ENCODE peak calls at places on chromosomes 13 and 19, in eight cellular contexts. One of them, this sample, is unnamed. For H3K4me1, the result is how much of the 10 kb centered on the place peaks cover.

GRCh38 chr19:31459430-31459829 is 110.2 kb upstream of the TSHZ3 start:
- DNase-seq in left ventricle myocardium inferior: no peak
- DNase-seq in heart right ventricle: no peak
- DNase-seq in CD8-positive, alpha-beta memory T cell: no peak
- DNase-seq in DND-41: no peak
- DNase-seq in CD8-positive, alpha-beta T cell: no peak
- DNase-seq in PC-3: no peak
- DNase-seq in fibroblast of lung: no peak
- DNase-seq in this sample: no peak

GRCh38 chr13:45728759-45729158 is 26.6 kb downstream of the CBY2 start:
- DNase-seq in left ventricle myocardium inferior: no peak
- DNase-seq in heart right ventricle: no peak
- DNase-seq in CD8-positive, alpha-beta memory T cell: no peak
- DNase-seq in DND-41: peak
- DNase-seq in CD8-positive, alpha-beta T cell: no peak
- DNase-seq in PC-3: peak
- DNase-seq in fibroblast of lung: no peak
- DNase-seq in this sample: no peak

GRCh38 chr13:51177188-51177587 is 45.0 kb upstream of the FAM124A start:
- DNase-seq in left ventricle myocardium inferior: no peak
- DNase-seq in heart right ventricle: no peak
- DNase-seq in CD8-positive, alpha-beta memory T cell: no peak
- DNase-seq in DND-41: no peak
- DNase-seq in CD8-positive, alpha-beta T cell: no peak
- DNase-seq in PC-3: no peak
- DNase-seq in fibroblast of lung: no peak
- DNase-seq in this sample: no peak

GRCh38 chr13:112744306-112745021 is 54.6 kb downstream of the ATP11A start:
- DNase-seq in left ventricle myocardium inferior: no peak
- DNase-seq in heart right ventricle: no peak
- DNase-seq in CD8-positive, alpha-beta memory T cell: no peak
- DNase-seq in DND-41: no peak
- DNase-seq in CD8-positive, alpha-beta T cell: no peak
- DNase-seq in PC-3: no peak
- DNase-seq in fibroblast of lung: peak
- DNase-seq in this sample: no peak

GRCh38 chr13:44759222-44759721 is 183.1 kb upstream of the TSC22D1 start:
- DNase-seq in left ventricle myocardium inferior: no peak
- DNase-seq in heart right ventricle: no peak
- DNase-seq in CD8-positive, alpha-beta memory T cell: no peak
- DNase-seq in DND-41: no peak
- DNase-seq in CD8-positive, alpha-beta T cell: no peak
- DNase-seq in PC-3: no peak
- DNase-seq in fibroblast of lung: peak
- DNase-seq in this sample: no peak

GRCh38 chr19:41531438-41532311 is 44.3 kb upstream of the CEACAM21 start:
- DNase-seq in left ventricle myocardium inferior: peak
- DNase-seq in heart right ventricle: peak
- DNase-seq in CD8-positive, alpha-beta memory T cell: peak
- DNase-seq in DND-41: peak
- DNase-seq in CD8-positive, alpha-beta T cell: peak
- DNase-seq in PC-3: no peak
- DNase-seq in fibroblast of lung: peak
- DNase-seq in this sample: peak

GRCh38 chr13:31739226-31739625 is at the start of gene RXFP2:
- DNase-seq in left ventricle myocardium inferior: no peak
- DNase-seq in heart right ventricle: no peak
- DNase-seq in CD8-positive, alpha-beta memory T cell: no peak
- DNase-seq in DND-41: no peak
- DNase-seq in CD8-positive, alpha-beta T cell: no peak
- DNase-seq in PC-3: no peak
- DNase-seq in fibroblast of lung: no peak
- DNase-seq in this sample: no peak

GRCh38 chr13:108915634-108916497 is 286.5 kb downstream of the MYO16 start:
- DNase-seq in left ventricle myocardium inferior: peak
- DNase-seq in heart right ventricle: peak
- DNase-seq in CD8-positive, alpha-beta memory T cell: peak
- DNase-seq in DND-41: peak
- DNase-seq in CD8-positive, alpha-beta T cell: peak
- DNase-seq in PC-3: peak
- DNase-seq in fibroblast of lung: peak
- DNase-seq in this sample: peak

GRCh38 chr13:36000028-36000427 is 131.2 kb downstream of the DCLK1 start:
- DNase-seq in left ventricle myocardium inferior: no peak
- DNase-seq in heart right ventricle: no peak
- DNase-seq in CD8-positive, alpha-beta memory T cell: no peak
- DNase-seq in DND-41: no peak
- DNase-seq in CD8-positive, alpha-beta T cell: no peak
- DNase-seq in PC-3: no peak
- DNase-seq in fibroblast of lung: no peak
- DNase-seq in this sample: no peak

GRCh38 chr19:4802711-4803110 is 11.2 kb downstream of the FEM1A start:
- DNase-seq in left ventricle myocardium inferior: peak
- DNase-seq in heart right ventricle: peak
- DNase-seq in CD8-positive, alpha-beta memory T cell: no peak
- DNase-seq in DND-41: no peak
- DNase-seq in CD8-positive, alpha-beta T cell: no peak
- DNase-seq in PC-3: no peak
- DNase-seq in fibroblast of lung: no peak
- DNase-seq in this sample: peak

GRCh38 chr13:38346764-38347163 is 2.9 kb upstream of the UFM1 start:
- DNase-seq in left ventricle myocardium inferior: no peak
- DNase-seq in heart right ventricle: no peak
- DNase-seq in CD8-positive, alpha-beta memory T cell: no peak
- DNase-seq in DND-41: no peak
- DNase-seq in CD8-positive, alpha-beta T cell: no peak
- DNase-seq in PC-3: no peak
- DNase-seq in fibroblast of lung: no peak
- DNase-seq in this sample: no peak

GRCh38 chr19:52748336-52748950 is 13.6 kb upstream of the ZNF611 start:
- DNase-seq in left ventricle myocardium inferior: no peak
- DNase-seq in heart right ventricle: peak
- DNase-seq in CD8-positive, alpha-beta memory T cell: no peak
- DNase-seq in DND-41: no peak
- DNase-seq in CD8-positive, alpha-beta T cell: no peak
- DNase-seq in PC-3: peak
- DNase-seq in fibroblast of lung: peak
- DNase-seq in this sample: peak

GRCh38 chr19:42051166-42052115 is 18.6 kb downstream of the GRIK5 start:
- DNase-seq in left ventricle myocardium inferior: no peak
- DNase-seq in heart right ventricle: no peak
- DNase-seq in CD8-positive, alpha-beta memory T cell: no peak
- DNase-seq in DND-41: no peak
- DNase-seq in CD8-positive, alpha-beta T cell: no peak
- DNase-seq in PC-3: peak
- DNase-seq in fibroblast of lung: no peak
- DNase-seq in this sample: no peak

GRCh38 chr13:51218691-51219090 is 3.5 kb upstream of the FAM124A start:
- DNase-seq in left ventricle myocardium inferior: no peak
- DNase-seq in heart right ventricle: no peak
- DNase-seq in CD8-positive, alpha-beta memory T cell: no peak
- DNase-seq in DND-41: no peak
- DNase-seq in CD8-positive, alpha-beta T cell: no peak
- DNase-seq in PC-3: no peak
- DNase-seq in fibroblast of lung: no peak
- DNase-seq in this sample: no peak

GRCh38 chr19:6026390-6026897 is 48.5 kb upstream of the RANBP3 start:
- DNase-seq in left ventricle myocardium inferior: no peak
- DNase-seq in heart right ventricle: no peak
- DNase-seq in CD8-positive, alpha-beta memory T cell: no peak
- DNase-seq in DND-41: no peak
- DNase-seq in CD8-positive, alpha-beta T cell: no peak
- DNase-seq in PC-3: no peak
- DNase-seq in fibroblast of lung: no peak
- DNase-seq in this sample: peak

GRCh38 chr13:45297456-45298205 is 43.4 kb downstream of the TPT1 start:
- DNase-seq in left ventricle myocardium inferior: no peak
- DNase-seq in heart right ventricle: no peak
- DNase-seq in CD8-positive, alpha-beta memory T cell: no peak
- DNase-seq in DND-41: no peak
- DNase-seq in CD8-positive, alpha-beta T cell: peak
- DNase-seq in PC-3: no peak
- DNase-seq in fibroblast of lung: no peak
- DNase-seq in this sample: no peak

GRCh38 chr13:100493418-100493817 is 95.2 kb downstream of the GGACT start:
- DNase-seq in left ventricle myocardium inferior: no peak
- DNase-seq in heart right ventricle: no peak
- DNase-seq in CD8-positive, alpha-beta memory T cell: no peak
- DNase-seq in DND-41: no peak
- DNase-seq in CD8-positive, alpha-beta T cell: no peak
- DNase-seq in PC-3: no peak
- DNase-seq in fibroblast of lung: peak
- DNase-seq in this sample: no peak

GRCh38 chr19:11656535-11656934 is 59.3 kb downstream of the ZNF627 start:
- DNase-seq in left ventricle myocardium inferior: no peak
- DNase-seq in heart right ventricle: no peak
- DNase-seq in CD8-positive, alpha-beta memory T cell: no peak
- DNase-seq in DND-41: no peak
- DNase-seq in CD8-positive, alpha-beta T cell: no peak
- DNase-seq in PC-3: no peak
- DNase-seq in fibroblast of lung: no peak
- DNase-seq in this sample: no peak
- H3K4me1 ChIP-seq in left ventricle myocardium inferior: under half
- H3K4me1 ChIP-seq in heart right ventricle: under half
- H3K4me1 ChIP-seq in CD8-positive, alpha-beta memory T cell: under half
- H3K4me1 ChIP-seq in DND-41: under half
- H3K4me1 ChIP-seq in CD8-positive, alpha-beta T cell: under half
- H3K4me1 ChIP-seq in PC-3: under half
- H3K4me1 ChIP-seq in fibroblast of lung: under half
- H3K4me1 ChIP-seq in this sample: under half

GRCh38 chr19:38705197-38706019 is 38.9 kb downstream of the CAPN12 start:
- DNase-seq in left ventricle myocardium inferior: peak
- DNase-seq in heart right ventricle: no peak
- DNase-seq in CD8-positive, alpha-beta memory T cell: no peak
- DNase-seq in DND-41: no peak
- DNase-seq in CD8-positive, alpha-beta T cell: no peak
- DNase-seq in PC-3: no peak
- DNase-seq in fibroblast of lung: no peak
- DNase-seq in this sample: no peak

GRCh38 chr19:38704488-38705026 is 39.7 kb downstream of the CAPN12 start:
- DNase-seq in left ventricle myocardium inferior: no peak
- DNase-seq in heart right ventricle: no peak
- DNase-seq in CD8-positive, alpha-beta memory T cell: no peak
- DNase-seq in DND-41: no peak
- DNase-seq in CD8-positive, alpha-beta T cell: no peak
- DNase-seq in PC-3: no peak
- DNase-seq in fibroblast of lung: no peak
- DNase-seq in this sample: no peak

GRCh38 chr19:38702278-38702677 is 42.0 kb downstream of the CAPN12 start:
- DNase-seq in left ventricle myocardium inferior: no peak
- DNase-seq in heart right ventricle: no peak
- DNase-seq in CD8-positive, alpha-beta memory T cell: no peak
- DNase-seq in DND-41: no peak
- DNase-seq in CD8-positive, alpha-beta T cell: no peak
- DNase-seq in PC-3: no peak
- DNase-seq in fibroblast of lung: no peak
- DNase-seq in this sample: no peak

GRCh38 chr19:38701455-38702063 is 42.7 kb downstream of the CAPN12 start:
- DNase-seq in left ventricle myocardium inferior: no peak
- DNase-seq in heart right ventricle: no peak
- DNase-seq in CD8-positive, alpha-beta memory T cell: no peak
- DNase-seq in DND-41: no peak
- DNase-seq in CD8-positive, alpha-beta T cell: no peak
- DNase-seq in PC-3: no peak
- DNase-seq in fibroblast of lung: peak
- DNase-seq in this sample: no peak

GRCh38 chr19:38703509-38703908 is 40.8 kb downstream of the CAPN12 start:
- DNase-seq in left ventricle myocardium inferior: no peak
- DNase-seq in heart right ventricle: no peak
- DNase-seq in CD8-positive, alpha-beta memory T cell: no peak
- DNase-seq in DND-41: no peak
- DNase-seq in CD8-positive, alpha-beta T cell: no peak
- DNase-seq in PC-3: no peak
- DNase-seq in fibroblast of lung: no peak
- DNase-seq in this sample: no peak
- H3K4me1 ChIP-seq in left ventricle myocardium inferior: half or more
- H3K4me1 ChIP-seq in heart right ventricle: half or more
- H3K4me1 ChIP-seq in CD8-positive, alpha-beta memory T cell: under half
- H3K4me1 ChIP-seq in DND-41: under half
- H3K4me1 ChIP-seq in CD8-positive, alpha-beta T cell: under half
- H3K4me1 ChIP-seq in PC-3: under half
- H3K4me1 ChIP-seq in fibroblast of lung: under half
- H3K4me1 ChIP-seq in this sample: under half

GRCh38 chr19:11335449-11336146 is 3.9 kb downstream of the RAB3D start:
- DNase-seq in left ventricle myocardium inferior: no peak
- DNase-seq in heart right ventricle: no peak
- DNase-seq in CD8-positive, alpha-beta memory T cell: no peak
- DNase-seq in DND-41: no peak
- DNase-seq in CD8-positive, alpha-beta T cell: no peak
- DNase-seq in PC-3: no peak
- DNase-seq in fibroblast of lung: no peak
- DNase-seq in this sample: no peak
- H3K4me1 ChIP-seq in left ventricle myocardium inferior: under half
- H3K4me1 ChIP-seq in heart right ventricle: under half
- H3K4me1 ChIP-seq in CD8-positive, alpha-beta memory T cell: under half
- H3K4me1 ChIP-seq in DND-41: under half
- H3K4me1 ChIP-seq in CD8-positive, alpha-beta T cell: under half
- H3K4me1 ChIP-seq in PC-3: under half
- H3K4me1 ChIP-seq in fibroblast of lung: under half
- H3K4me1 ChIP-seq in this sample: under half

GRCh38 chr13:33257786-33258185 is 27.8 kb downstream of the STARD13 start:
- DNase-seq in left ventricle myocardium inferior: no peak
- DNase-seq in heart right ventricle: no peak
- DNase-seq in CD8-positive, alpha-beta memory T cell: no peak
- DNase-seq in DND-41: no peak
- DNase-seq in CD8-positive, alpha-beta T cell: no peak
- DNase-seq in PC-3: no peak
- DNase-seq in fibroblast of lung: no peak
- DNase-seq in this sample: no peak
- H3K4me1 ChIP-seq in left ventricle myocardium inferior: half or more
- H3K4me1 ChIP-seq in heart right ventricle: half or more
- H3K4me1 ChIP-seq in CD8-positive, alpha-beta memory T cell: under half
- H3K4me1 ChIP-seq in DND-41: under half
- H3K4me1 ChIP-seq in CD8-positive, alpha-beta T cell: under half
- H3K4me1 ChIP-seq in PC-3: under half
- H3K4me1 ChIP-seq in fibroblast of lung: under half
- H3K4me1 ChIP-seq in this sample: under half

DNA sequence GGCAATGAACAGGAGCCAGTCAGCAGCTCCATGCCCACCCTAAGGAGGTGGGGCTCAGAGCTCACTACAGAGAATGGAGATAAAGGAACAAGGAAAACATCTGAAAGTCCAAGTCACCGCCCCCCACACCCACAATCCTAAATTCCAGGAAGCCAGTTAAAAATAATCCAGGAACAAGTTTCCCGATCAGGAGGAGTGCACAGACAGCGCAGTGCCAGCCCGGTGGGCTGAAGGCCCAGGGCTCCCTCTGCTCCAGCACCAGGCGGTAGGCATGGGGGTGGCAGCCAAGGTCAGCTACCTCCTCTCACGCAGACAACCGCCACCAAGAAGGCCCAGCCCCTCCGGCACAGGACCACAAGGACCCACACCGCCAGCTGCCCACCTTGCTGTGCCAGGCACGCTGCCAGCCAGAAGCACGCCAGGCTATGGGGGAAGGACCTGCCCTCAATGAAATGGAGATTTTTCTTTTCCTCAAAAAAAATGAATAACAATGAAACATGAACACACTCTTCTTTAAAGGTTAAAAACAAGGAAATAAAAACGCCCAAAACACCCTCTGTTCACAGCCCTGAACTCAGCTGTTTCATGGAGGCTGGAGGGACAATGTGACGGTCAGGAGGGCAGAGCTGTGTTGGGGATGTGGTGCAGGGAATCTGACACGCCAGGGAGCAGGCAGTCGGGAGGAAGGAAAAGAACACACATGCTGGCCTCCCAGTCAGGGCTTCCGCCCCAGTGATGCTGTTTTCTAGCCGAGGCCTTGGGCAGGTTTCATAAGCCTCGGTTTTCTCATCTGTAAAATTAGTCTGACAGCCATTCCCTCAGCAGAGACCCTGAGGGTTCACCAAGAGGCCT is 11.0 kb downstream of the STK24 start:
- DNase-seq in left ventricle myocardium inferior: peak
- DNase-seq in heart right ventricle: peak
- DNase-seq in CD8-positive, alpha-beta memory T cell: no peak
- DNase-seq in DND-41: no peak
- DNase-seq in CD8-positive, alpha-beta T cell: no peak
- DNase-seq in PC-3: no peak
- DNase-seq in fibroblast of lung: peak
- DNase-seq in this sample: peak
- H3K4me1 ChIP-seq in left ventricle myocardium inferior: half or more
- H3K4me1 ChIP-seq in heart right ventricle: under half
- H3K4me1 ChIP-seq in CD8-positive, alpha-beta memory T cell: half or more
- H3K4me1 ChIP-seq in DND-41: under half
- H3K4me1 ChIP-seq in CD8-positive, alpha-beta T cell: half or more
- H3K4me1 ChIP-seq in PC-3: under half
- H3K4me1 ChIP-seq in fibroblast of lung: under half
- H3K4me1 ChIP-seq in this sample: half or more

This sample was measured in psoas muscle.